ENCODE peak calls at places on chromosomes 4 and X, in six cellular contexts. M, J, K, B, L and H are unnamed samples.

GRCh38 chrX:11944486-11944885 is 186.4 kb downstream of the MSL3 start:
- DNase-seq in B (peak), M (no peak), K (no peak), J (peak), L (peak), H (peak)

GRCh38 chr4:172975651-172976229 is 192.9 kb upstream of the GALNT7 start:
- DNase-seq in B (no peak), L (no peak), K (no peak), J (no peak), M (no peak), H (no peak)

GRCh38 chr4:74738756-74739155 is 55.6 kb downstream of the BTC start:
- DNase-seq in L (peak), M (no peak), B (no peak), J (no peak), K (no peak), H (no peak)

GRCh38 chrX:47574609-47575325 is 7.5 kb upstream of the TIMP1 start:
- DNase-seq in K (no peak), L (no peak), B (no peak), M (no peak), J (no peak), H (no peak)

GRCh38 chrX:74179071-74179470 is 124.9 kb upstream of the ZCCHC13 start:
- DNase-seq in K (no peak), M (no peak), J (no peak), B (peak), L (peak), H (no peak)

GRCh38 chrX:132292753-132293152 is 73.5 kb upstream of the RAP2C start:
- DNase-seq in M (peak), J (peak), L (peak), K (peak), B (peak), H (peak)

GRCh38 chr4:183721207-183722081 is 62.4 kb downstream of the TRAPPC11 start:
- DNase-seq in J (no peak), M (peak), B (peak), L (peak), K (peak), H (no peak)

GRCh38 chr4:38673109-38673978 is 9.3 kb downstream of the KLF3 start:
- DNase-seq in M (peak), L (peak), B (no peak), K (no peak), J (no peak), H (no peak)

GRCh38 chr4:10096201-10096975 is 20.2 kb downstream of the WDR1 start:
- DNase-seq in J (no peak), L (peak), K (peak), B (peak), M (no peak), H (peak)

GRCh38 chrX:22699591-22700091 is 300.1 kb upstream of the DDX53 start:
- DNase-seq in M (no peak), K (no peak), J (no peak), B (peak), L (peak), H (no peak)